ENCODE peak calls at places on chromosomes 7 and 10, in six cellular contexts. One of them, this sample, is unnamed.

GRCh38 chr7:128035712-128036111 is 4.5 kb upstream of the LRRC4 start:
- DNase-seq in stimulated activated naive CD8-positive, alpha-beta T cell treated with anti-CD3 and anti-CD28 coated beads, Interleukin-15, Interleukin-2, amounts not matched to agents 100 U/mL and 50 U/mL, for 24 hours: no peak
- DNase-seq in heart right ventricle: no peak
- DNase-seq in HuH-7.5: peak; percentile 43
- DNase-seq in cardiac fibroblast: peak; percentile 33
- DNase-seq in mesendoderm: peak; percentile 68
- DNase-seq in this sample: no peak

GRCh38 chr10:3095373-3096139 is 28.2 kb downstream of the PFKP start:
- DNase-seq in cardiac fibroblast: peak; percentile 100
- DNase-seq in mesendoderm: peak; percentile 83
- DNase-seq in stimulated activated naive CD8-positive, alpha-beta T cell treated with anti-CD3 and anti-CD28 coated beads, Interleukin-15, Interleukin-2, amounts not matched to agents 100 U/mL and 50 U/mL, for 24 hours: peak; percentile 54
- DNase-seq in heart right ventricle: no peak
- DNase-seq in HuH-7.5: no peak
- DNase-seq in this sample: peak; percentile 53

GRCh38 chr10:79407811-79408795 is 37.3 kb downstream of the ZCCHC24 start:
- DNase-seq in HuH-7.5: no peak
- DNase-seq in heart right ventricle: peak; percentile 51
- DNase-seq in stimulated activated naive CD8-positive, alpha-beta T cell treated with anti-CD3 and anti-CD28 coated beads, Interleukin-15, Interleukin-2, amounts not matched to agents 100 U/mL and 50 U/mL, for 24 hours: no peak
- DNase-seq in mesendoderm: no peak
- DNase-seq in cardiac fibroblast: peak; percentile 82
- DNase-seq in this sample: no peak

GRCh38 chr7:132437730-132438129 is 138.5 kb downstream of the PLXNA4 start:
- DNase-seq in stimulated activated naive CD8-positive, alpha-beta T cell treated with anti-CD3 and anti-CD28 coated beads, Interleukin-15, Interleukin-2, amounts not matched to agents 100 U/mL and 50 U/mL, for 24 hours: peak; percentile 31
- DNase-seq in HuH-7.5: no peak
- DNase-seq in cardiac fibroblast: no peak
- DNase-seq in heart right ventricle: no peak
- DNase-seq in mesendoderm: no peak
- DNase-seq in this sample: peak; percentile 30

GRCh38 chr7:7178906-7179305 is 3.4 kb upstream of the C1GALT1 start:
- DNase-seq in cardiac fibroblast: peak; percentile 49
- DNase-seq in heart right ventricle: no peak
- DNase-seq in stimulated activated naive CD8-positive, alpha-beta T cell treated with anti-CD3 and anti-CD28 coated beads, Interleukin-15, Interleukin-2, amounts not matched to agents 100 U/mL and 50 U/mL, for 24 hours: no peak
- DNase-seq in HuH-7.5: no peak
- DNase-seq in mesendoderm: no peak
- DNase-seq in this sample: no peak

GRCh38 chr7:116177009-116177408 is 33.3 kb upstream of the TES start:
- DNase-seq in stimulated activated naive CD8-positive, alpha-beta T cell treated with anti-CD3 and anti-CD28 coated beads, Interleukin-15, Interleukin-2, amounts not matched to agents 100 U/mL and 50 U/mL, for 24 hours: no peak
- DNase-seq in cardiac fibroblast: peak; percentile 92
- DNase-seq in mesendoderm: no peak
- DNase-seq in heart right ventricle: no peak
- DNase-seq in HuH-7.5: no peak
- DNase-seq in this sample: no peak

GRCh38 chr7:48041665-48041995 is 6.3 kb downstream of the C7orf57 start:
- DNase-seq in cardiac fibroblast: peak; percentile 73
- DNase-seq in HuH-7.5: no peak
- DNase-seq in stimulated activated naive CD8-positive, alpha-beta T cell treated with anti-CD3 and anti-CD28 coated beads, Interleukin-15, Interleukin-2, amounts not matched to agents 100 U/mL and 50 U/mL, for 24 hours: no peak
- DNase-seq in mesendoderm: peak; percentile 28
- DNase-seq in heart right ventricle: no peak
- DNase-seq in this sample: no peak

GRCh38 chr7:37000514-37000913 is 276.2 kb upstream of the AOAH start:
- DNase-seq in HuH-7.5: no peak
- DNase-seq in cardiac fibroblast: no peak
- DNase-seq in mesendoderm: no peak
- DNase-seq in stimulated activated naive CD8-positive, alpha-beta T cell treated with anti-CD3 and anti-CD28 coated beads, Interleukin-15, Interleukin-2, amounts not matched to agents 100 U/mL and 50 U/mL, for 24 hours: no peak
- DNase-seq in heart right ventricle: no peak
- DNase-seq in this sample: no peak

GRCh38 chr10:30538086-30538485 is 91.5 kb downstream of the LYZL2 start:
- DNase-seq in heart right ventricle: no peak
- DNase-seq in stimulated activated naive CD8-positive, alpha-beta T cell treated with anti-CD3 and anti-CD28 coated beads, Interleukin-15, Interleukin-2, amounts not matched to agents 100 U/mL and 50 U/mL, for 24 hours: no peak
- DNase-seq in cardiac fibroblast: peak; percentile 51
- DNase-seq in HuH-7.5: peak; percentile 9
- DNase-seq in mesendoderm: peak; percentile 97
- DNase-seq in this sample: no peak

GRCh38 chr10:132660385-132660784 is 122.8 kb downstream of the INPP5A start:
- DNase-seq in cardiac fibroblast: no peak
- DNase-seq in mesendoderm: no peak
- DNase-seq in HuH-7.5: no peak
- DNase-seq in heart right ventricle: no peak
- DNase-seq in stimulated activated naive CD8-positive, alpha-beta T cell treated with anti-CD3 and anti-CD28 coated beads, Interleukin-15, Interleukin-2, amounts not matched to agents 100 U/mL and 50 U/mL, for 24 hours: no peak
- DNase-seq in this sample: no peak

GRCh38 chr7:24178811-24179210 is 105.2 kb upstream of the NPY start:
- DNase-seq in HuH-7.5: no peak
- DNase-seq in cardiac fibroblast: no peak
- DNase-seq in mesendoderm: no peak
- DNase-seq in heart right ventricle: no peak
- DNase-seq in stimulated activated naive CD8-positive, alpha-beta T cell treated with anti-CD3 and anti-CD28 coated beads, Interleukin-15, Interleukin-2, amounts not matched to agents 100 U/mL and 50 U/mL, for 24 hours: no peak
- DNase-seq in this sample: no peak

GRCh38 chr7:45217358-45217757 is 59.8 kb downstream of the RAMP3 start:
- DNase-seq in HuH-7.5: no peak
- DNase-seq in heart right ventricle: no peak
- DNase-seq in cardiac fibroblast: peak; percentile 15
- DNase-seq in stimulated activated naive CD8-positive, alpha-beta T cell treated with anti-CD3 and anti-CD28 coated beads, Interleukin-15, Interleukin-2, amounts not matched to agents 100 U/mL and 50 U/mL, for 24 hours: no peak
- DNase-seq in mesendoderm: no peak
- DNase-seq in this sample: no peak

GRCh38 chr10:43292745-43293676 is 26.1 kb upstream of the RASGEF1A start:
- DNase-seq in HuH-7.5: no peak
- DNase-seq in stimulated activated naive CD8-positive, alpha-beta T cell treated with anti-CD3 and anti-CD28 coated beads, Interleukin-15, Interleukin-2, amounts not matched to agents 100 U/mL and 50 U/mL, for 24 hours: peak; percentile 41
- DNase-seq in heart right ventricle: no peak
- DNase-seq in mesendoderm: peak; percentile 57
- DNase-seq in cardiac fibroblast: peak; percentile 61
- DNase-seq in this sample: peak; percentile 38

GRCh38 chr7:106916689-106917088 is 51.6 kb downstream of the PIK3CG start:
- DNase-seq in heart right ventricle: no peak
- DNase-seq in mesendoderm: no peak
- DNase-seq in stimulated activated naive CD8-positive, alpha-beta T cell treated with anti-CD3 and anti-CD28 coated beads, Interleukin-15, Interleukin-2, amounts not matched to agents 100 U/mL and 50 U/mL, for 24 hours: no peak
- DNase-seq in cardiac fibroblast: no peak
- DNase-seq in HuH-7.5: no peak
- DNase-seq in this sample: no peak

GRCh38 chr7:13982940-13983677 is 6.4 kb downstream of the ETV1 start:
- DNase-seq in cardiac fibroblast: peak; percentile 30
- DNase-seq in heart right ventricle: no peak
- DNase-seq in HuH-7.5: no peak
- DNase-seq in mesendoderm: peak; percentile 3
- DNase-seq in stimulated activated naive CD8-positive, alpha-beta T cell treated with anti-CD3 and anti-CD28 coated beads, Interleukin-15, Interleukin-2, amounts not matched to agents 100 U/mL and 50 U/mL, for 24 hours: no peak
- DNase-seq in this sample: no peak

GRCh38 chr10:95508730-95509129 is 52.4 kb downstream of the SORBS1 start:
- DNase-seq in stimulated activated naive CD8-positive, alpha-beta T cell treated with anti-CD3 and anti-CD28 coated beads, Interleukin-15, Interleukin-2, amounts not matched to agents 100 U/mL and 50 U/mL, for 24 hours: no peak
- DNase-seq in mesendoderm: peak; percentile 85
- DNase-seq in HuH-7.5: no peak
- DNase-seq in cardiac fibroblast: peak; percentile 31
- DNase-seq in heart right ventricle: no peak
- DNase-seq in this sample: no peak

GRCh38 chr7:3592438-3593134 is 291.5 kb downstream of the SDK1 start:
- DNase-seq in HuH-7.5: no peak
- DNase-seq in cardiac fibroblast: no peak
- DNase-seq in heart right ventricle: no peak
- DNase-seq in mesendoderm: no peak
- DNase-seq in stimulated activated naive CD8-positive, alpha-beta T cell treated with anti-CD3 and anti-CD28 coated beads, Interleukin-15, Interleukin-2, amounts not matched to agents 100 U/mL and 50 U/mL, for 24 hours: no peak
- DNase-seq in this sample: no peak

GRCh38 chr7:101465131-101465530 is 102.5 kb downstream of the COL26A1 start:
- DNase-seq in heart right ventricle: no peak
- DNase-seq in cardiac fibroblast: no peak
- DNase-seq in stimulated activated naive CD8-positive, alpha-beta T cell treated with anti-CD3 and anti-CD28 coated beads, Interleukin-15, Interleukin-2, amounts not matched to agents 100 U/mL and 50 U/mL, for 24 hours: no peak
- DNase-seq in mesendoderm: no peak
- DNase-seq in HuH-7.5: no peak
- DNase-seq in this sample: no peak

GRCh38 chr7:79292834-79293233 is 160.6 kb downstream of the MAGI2 start:
- DNase-seq in stimulated activated naive CD8-positive, alpha-beta T cell treated with anti-CD3 and anti-CD28 coated beads, Interleukin-15, Interleukin-2, amounts not matched to agents 100 U/mL and 50 U/mL, for 24 hours: no peak
- DNase-seq in mesendoderm: no peak
- DNase-seq in cardiac fibroblast: peak; percentile 23
- DNase-seq in HuH-7.5: no peak
- DNase-seq in heart right ventricle: no peak
- DNase-seq in this sample: no peak

GRCh38 chr10:47456794-47457527 is 27.0 kb downstream of the ANXA8 start:
- DNase-seq in mesendoderm: no peak
- DNase-seq in cardiac fibroblast: no peak
- DNase-seq in heart right ventricle: no peak
- DNase-seq in stimulated activated naive CD8-positive, alpha-beta T cell treated with anti-CD3 and anti-CD28 coated beads, Interleukin-15, Interleukin-2, amounts not matched to agents 100 U/mL and 50 U/mL, for 24 hours: no peak
- DNase-seq in HuH-7.5: no peak
- DNase-seq in this sample: no peak

This sample was measured in activated naive CD8-positive, alpha-beta T cell treated with anti-CD3 and anti-CD28 coated beads, Interleukin-2, amount 50 U/mL, for 24 hours.